ENCODE peak calls at places on chromosome 12, in five cellular contexts. P is GM12878, O is HCT116, T is HepG2, A is K562. I is an unnamed sample.

GRCh38 chr12:114450511-114451300 is 44.8 kb upstream of the TBX5 start:
- DNase-seq in T (no peak), P (no peak), O (no peak), A (no peak), I (no peak)

GRCh38 chr12:101181776-101182175 is 28.3 kb downstream of the SLC5A8 start:
- DNase-seq in P (no peak), O (no peak), T (no peak), A (no peak), I (no peak)

GRCh38 chr12:12072064-12072760 is 1.5 kb downstream of the BCL2L14 start:
- DNase-seq in T (peak; percentile 38), O (no peak), P (peak; percentile 12), A (no peak), I (no peak)

GRCh38 chr12:8773456-8773855 is 49.0 kb upstream of the A2ML1 start:
- DNase-seq in T (no peak), A (no peak), P (no peak), O (no peak), I (no peak)

GRCh38 chr12:49057888-49058287 is 2.7 kb downstream of the KMT2D start:
- DNase-seq in O (no peak), P (no peak), A (no peak), T (no peak), I (peak; percentile 64)

GRCh38 chr12:54329756-54330155 is 4.8 kb downstream of the COPZ1 start:
- DNase-seq in T (peak; percentile 20), O (no peak), A (no peak), P (no peak), I (no peak)

GRCh38 chr12:78088391-78088832 is 257.7 kb downstream of the NAV3 start:
- DNase-seq in O (no peak), P (no peak), A (no peak), T (no peak), I (no peak)

GRCh38 chr12:14841761-14842160 is 1.6 kb downstream of the ART4 start:
- DNase-seq in O (no peak), P (no peak), T (peak; percentile 85), A (no peak), I (peak; percentile 81)

GRCh38 chr12:95096852-95097251 is 23.4 kb upstream of the NR2C1 start:
- DNase-seq in T (no peak), A (no peak), O (no peak), P (no peak), I (no peak)

GRCh38 chr12:81692008-81692407 is 67.1 kb downstream of the PPFIA2 start:
- DNase-seq in T (no peak), O (no peak), A (no peak), P (no peak), I (no peak)
- TF ChIP-seq JUND in T (no peak), O (no peak), A (no peak), P (no peak), I (no peak)

GRCh38 chr12:67714648-67715047 is 66.1 kb downstream of the DYRK2 start:
- DNase-seq in T (no peak), O (no peak), A (no peak), P (no peak), I (no peak)

GRCh38 chr12:67705394-67706370 is 57.1 kb downstream of the DYRK2 start:
- DNase-seq in P (no peak), A (no peak), O (no peak), T (no peak), I (no peak)

GRCh38 chr12:67709367-67709954 is 60.9 kb downstream of the DYRK2 start:
- DNase-seq in A (no peak), T (no peak), P (no peak), O (no peak), I (no peak)

GRCh38 chr12:67710582-67710981 is 62.0 kb downstream of the DYRK2 start:
- DNase-seq in O (no peak), P (peak; percentile 64), A (no peak), T (peak; percentile 67), I (no peak)
- TF ChIP-seq JUND in O (no peak), P (peak; percentile 74), A (no peak), T (peak; percentile 20), I (no peak)

GRCh38 chr12:62764251-62764650 is 170.7 kb downstream of the PPM1H start:
- DNase-seq in O (no peak), T (no peak), P (no peak), A (no peak), I (no peak)

GRCh38 chr12:62767506-62767905 is 167.4 kb downstream of the PPM1H start:
- DNase-seq in O (no peak), A (no peak), T (no peak), P (no peak), I (no peak)

GRCh38 chr12:62767946-62768345 is 167.0 kb downstream of the PPM1H start:
- DNase-seq in O (no peak), P (no peak), T (no peak), A (no peak), I (no peak)

GRCh38 chr12:62769076-62769619 is 165.8 kb downstream of the PPM1H start:
- DNase-seq in O (no peak), P (no peak), A (no peak), T (no peak), I (no peak)

GRCh38 chr12:62766516-62766915 is 168.4 kb downstream of the PPM1H start:
- DNase-seq in O (no peak), P (no peak), T (no peak), A (no peak), I (no peak)
- TF ChIP-seq JUND in O (no peak), P (no peak), T (no peak), A (no peak), I (no peak)

DNA sequence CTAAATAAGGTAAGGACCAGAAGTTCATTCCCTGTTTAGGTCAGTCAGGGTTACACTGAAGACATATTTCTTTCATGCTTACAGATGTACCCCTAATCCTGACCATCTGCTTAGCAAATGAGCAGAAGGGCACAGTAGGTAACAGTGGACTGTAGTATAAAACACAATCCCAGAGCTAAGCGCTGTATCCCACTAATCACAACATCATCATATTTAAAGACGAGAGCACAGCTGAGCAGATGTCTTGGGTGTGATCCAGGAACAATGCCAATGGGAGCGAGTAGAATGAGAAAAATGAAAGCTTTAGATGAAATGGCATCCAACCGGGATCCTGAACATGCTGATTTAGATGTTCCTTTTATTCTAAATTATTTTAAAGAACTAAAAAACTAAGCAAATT is 213.4 kb downstream of the CCER1 start:
- DNase-seq in T (no peak), A (no peak), O (no peak), P (no peak), I (no peak)
- TF ChIP-seq JUND in T (no peak), A (no peak), O (no peak), P (no peak), I (no peak)

DNA sequence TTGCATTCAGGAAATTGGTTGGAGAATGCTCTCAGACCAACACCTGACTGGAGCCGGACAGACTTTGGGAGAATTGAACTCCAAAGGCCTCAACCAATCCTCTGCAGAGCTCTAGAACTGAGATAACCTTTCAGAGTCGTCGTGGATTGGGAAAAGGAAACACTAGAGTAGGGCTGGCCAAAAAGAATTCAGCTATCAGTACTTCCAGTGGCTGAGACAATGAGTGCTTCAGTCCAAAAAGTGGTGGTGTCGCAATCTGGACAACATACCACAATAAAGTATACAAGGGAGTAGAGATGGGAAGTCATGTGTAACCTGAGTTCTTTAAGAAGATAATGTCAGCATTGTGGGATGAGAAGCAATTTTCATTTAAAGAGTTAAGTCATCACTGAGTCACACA is 377.1 kb downstream of the SLC16A7 start:
- DNase-seq in A (no peak), T (peak; percentile 12), O (peak; percentile 50), P (no peak), I (no peak)
- TF ChIP-seq JUND in A (no peak), T (no peak), O (no peak), P (no peak), I (no peak)

DNA sequence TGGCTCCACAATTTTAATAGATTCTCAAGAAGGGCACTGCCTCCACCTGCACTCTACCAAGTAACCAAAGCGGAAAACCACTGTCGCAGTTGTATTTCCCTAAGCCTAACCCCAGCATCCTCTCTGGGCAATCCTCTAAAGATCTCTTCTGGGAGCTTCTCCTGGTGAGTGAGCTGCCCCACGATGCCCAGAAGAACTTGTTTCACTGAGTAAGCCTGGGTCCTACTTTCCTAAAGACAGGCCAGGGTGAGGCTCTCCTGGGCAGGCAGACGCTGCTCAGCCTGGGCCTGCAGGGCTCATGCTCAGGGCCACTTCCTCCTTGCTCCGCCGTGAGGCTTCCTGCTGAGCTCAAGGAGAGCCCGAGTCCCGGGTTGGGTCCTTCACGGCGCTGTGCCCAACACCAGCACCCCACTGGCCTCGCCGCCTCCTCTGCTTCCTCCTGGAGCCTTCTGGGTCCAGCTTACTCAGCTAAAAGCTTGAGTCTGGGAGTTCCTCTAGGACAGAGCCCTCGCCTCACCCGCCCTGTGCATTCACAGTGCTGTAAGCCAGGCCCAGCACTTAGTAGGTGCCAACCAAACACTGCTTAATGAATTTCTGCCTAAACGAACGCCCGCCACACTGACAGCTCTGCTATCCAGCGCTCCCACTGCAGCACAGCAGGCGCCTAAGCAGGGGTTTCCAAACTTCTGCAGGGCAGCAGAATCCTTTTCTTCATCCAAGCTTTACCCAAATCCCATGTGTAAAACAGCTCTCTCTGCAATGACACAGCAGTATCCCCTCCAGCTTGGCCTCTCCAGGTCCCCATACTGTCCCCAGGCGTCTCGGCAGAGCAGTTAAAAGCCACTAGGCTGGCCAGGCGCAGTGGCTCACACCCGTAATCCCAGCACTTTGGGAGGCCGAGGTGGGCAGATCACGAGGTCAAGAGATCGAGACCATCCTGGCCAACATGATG is 5.7 kb downstream of the RAB35 start:
- DNase-seq in T (no peak), A (no peak), O (no peak), P (no peak), I (no peak)
- TF ChIP-seq JUND in T (no peak), A (no peak), O (no peak), P (no peak), I (no peak)

DNA sequence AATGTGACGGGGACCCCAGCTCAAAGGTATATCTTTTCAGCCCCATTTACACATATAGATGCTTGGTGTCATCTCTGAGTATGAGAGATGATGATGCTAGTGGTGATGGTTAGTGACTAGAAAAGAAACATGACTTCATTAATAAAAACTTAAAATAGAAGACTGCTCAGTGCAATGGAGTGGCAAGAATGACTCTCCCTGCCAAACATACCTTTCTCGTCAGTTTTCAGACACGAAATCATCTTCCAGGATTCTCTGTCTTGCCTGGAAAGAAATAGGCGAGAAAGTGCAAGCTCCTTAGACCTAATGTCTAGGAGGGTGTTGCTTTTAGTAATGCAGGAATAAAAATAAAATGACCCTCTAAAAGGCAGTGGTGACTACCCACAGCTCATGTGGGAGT is 71.7 kb downstream of the TPH2 start:
- DNase-seq in O (no peak), P (no peak), A (no peak), T (no peak), I (no peak)
- TF ChIP-seq JUND in O (no peak), P (no peak), A (no peak), T (no peak), I (no peak)

DNA sequence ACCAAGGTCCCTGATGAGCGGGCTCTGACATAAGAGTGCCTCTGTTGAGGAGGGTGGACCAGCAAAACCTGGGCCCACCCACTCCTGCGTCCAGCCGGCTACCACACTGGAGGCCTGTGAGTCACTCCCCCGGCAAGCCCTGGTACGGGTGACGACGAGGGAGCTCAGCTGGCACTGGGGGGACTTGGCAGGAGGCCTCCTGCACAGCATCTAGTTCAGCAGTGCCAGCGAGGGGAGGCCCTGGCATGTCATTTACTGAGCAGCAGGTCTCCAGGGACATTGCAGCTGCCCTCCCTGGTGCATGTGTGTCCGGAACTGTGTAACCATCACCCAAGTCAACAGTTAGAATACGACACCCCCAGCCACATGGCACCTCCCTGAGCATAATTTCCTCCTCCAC is 24.4 kb downstream of the CD9 start:
- DNase-seq in P (no peak), A (no peak), O (no peak), T (no peak), I (no peak)
- TF ChIP-seq JUND in P (no peak), A (no peak), O (no peak), T (no peak), I (no peak)

I was measured in T47D.